ENCODE peak calls at places on chromosomes 6 and 20, in seven cellular contexts. M is T-helper 2 cell, B is HuH-7, J is COR-L47, E is KG1, F is nucleus accumbens, D is fibroblast of villous mesenchyme. K is an unnamed sample.

GRCh38 chr20:32483351-32484220 is 101.5 kb downstream of the NOL4L start:
- DNase-seq in M (peak), B (peak), J (peak), E (peak), F (peak), D (peak), K (peak)

GRCh38 chr6:133062702-133063319 is 178.3 kb upstream of the EYA4 start:
- DNase-seq in M (no peak), B (no peak), J (no peak), E (no peak), F (no peak), D (no peak), K (no peak)

GRCh38 chr6:113594726-113595125 is 262.4 kb upstream of the MARCKS start:
- DNase-seq in M (no peak), B (no peak), J (no peak), E (no peak), F (no peak), D (no peak), K (no peak)

GRCh38 chr20:10282930-10283556 is 64.4 kb downstream of the SNAP25 start:
- DNase-seq in M (no peak), B (no peak), J (no peak), E (no peak), F (no peak), D (peak), K (no peak)

GRCh38 chr6:72913797-72914196 is 291.9 kb downstream of the KCNQ5 start:
- DNase-seq in M (no peak), B (no peak), J (no peak), E (no peak), F (no peak), D (no peak), K (no peak)

GRCh38 chr6:1415416-1416063 is 26.2 kb downstream of the FOXF2 start:
- DNase-seq in M (no peak), B (no peak), J (no peak), E (no peak), F (no peak), D (no peak), K (no peak)

GRCh38 chr6:127776320-127776719 is 124.5 kb downstream of the THEMIS start:
- DNase-seq in M (no peak), B (no peak), J (no peak), E (no peak), F (no peak), D (no peak), K (no peak)

GRCh38 chr6:8739454-8739853 is 304.1 kb upstream of the SLC35B3 start:
- DNase-seq in M (no peak), B (no peak), J (no peak), E (no peak), F (no peak), D (no peak), K (no peak)

GRCh38 chr6:18503588-18504231 is 116.6 kb downstream of the RNF144B start:
- DNase-seq in M (peak), B (peak), J (peak), E (no peak), F (peak), D (peak), K (peak)

GRCh38 chr6:6131492-6132109 is 124.9 kb upstream of the NRN1 start:
- DNase-seq in M (no peak), B (no peak), J (no peak), E (no peak), F (no peak), D (no peak), K (no peak)

GRCh38 chr20:44651507-44652373 is at the start of gene ADA:
- DNase-seq in M (peak), B (peak), J (no peak), E (no peak), F (no peak), D (peak), K (peak)

GRCh38 chr20:51054233-51054632 is 31.3 kb upstream of the KCNG1 start:
- DNase-seq in M (no peak), B (no peak), J (no peak), E (no peak), F (no peak), D (no peak), K (no peak)

GRCh38 chr6:13710552-13711383 is 867 bp downstream of the RANBP9 start:
- DNase-seq in M (no peak), B (peak), J (no peak), E (no peak), F (peak), D (no peak), K (peak)

GRCh38 chr20:20143646-20144045 is 91.3 kb downstream of the CFAP61 start:
- DNase-seq in M (no peak), B (no peak), J (no peak), E (no peak), F (no peak), D (no peak), K (no peak)

GRCh38 chr6:41922154-41922553 is 855 bp downstream of the BYSL start:
- DNase-seq in M (no peak), B (no peak), J (no peak), E (no peak), F (no peak), D (peak), K (no peak)

GRCh38 chr20:26208296-26209091 is 511.8 kb upstream of the ZNF337 start:
- DNase-seq in M (no peak), B (no peak), J (no peak), E (no peak), F (no peak), D (peak), K (peak)